ENCODE peak calls at places on chromosomes 5 and 9, in ten cellular contexts. H is CD8-positive, alpha-beta T cell; K is IMR-90; W is SK-N-SH; O is heart right ventricle; F is HCT116; E is uterus; J is OCI-LY7; R is cardiac muscle cell; M is H1. P is an unnamed sample. For H3K4me1, the result is how much of the 10 kb centered on the place peaks cover.

GRCh38 chr5:1548702-1549523 is 25.2 kb upstream of the LPCAT1 start:
- DNase-seq in M (no peak), F (no peak), O (no peak), H (no peak), E (no peak), R (no peak), W (no peak), J (no peak), K (no peak), P (no peak)

GRCh38 chr5:43917925-43918324 is 314.9 kb downstream of the NNT start:
- DNase-seq in K (no peak), O (no peak), F (no peak), W (no peak), E (no peak), H (no peak), J (no peak), M (no peak), R (no peak), P (no peak)

GRCh38 chr9:124133752-124134151 is 122.2 kb downstream of the LHX2 start:
- DNase-seq in M (no peak), E (no peak), O (peak), R (peak), F (no peak), H (no peak), W (no peak), J (peak), K (peak), P (no peak)

GRCh38 chr9:134059661-134060395 is 8.0 kb downstream of the BRD3 start:
- DNase-seq in J (peak), R (no peak), H (no peak), E (no peak), M (no peak), O (no peak), W (peak), K (no peak), F (no peak), P (no peak)

GRCh38 chr9:36023260-36024048 is 13.3 kb upstream of the RECK start:
- DNase-seq in O (peak), W (peak), R (peak), H (peak), E (peak), M (no peak), K (peak), J (peak), F (peak), P (no peak)

GRCh38 chr5:1757511-1757910 is 42.1 kb downstream of the MRPL36 start:
- DNase-seq in O (no peak), M (no peak), J (no peak), F (no peak), K (no peak), E (no peak), H (no peak), R (no peak), W (no peak), P (no peak)

GRCh38 chr9:127973169-127974001 is 7.4 kb downstream of the EEIG1 start:
- DNase-seq in R (no peak), W (peak), E (no peak), F (no peak), O (peak), J (no peak), H (no peak), M (no peak), K (no peak), P (no peak)

GRCh38 chr9:105828596-105829213 is 134.4 kb downstream of the TMEM38B start:
- DNase-seq in E (no peak), J (no peak), F (no peak), W (no peak), O (no peak), M (no peak), K (no peak), R (no peak), H (no peak), P (peak)

GRCh38 chr5:179343902-179344300 is 1.4 kb downstream of the ADAMTS2 start:
- DNase-seq in R (peak), H (no peak), M (peak), J (no peak), E (no peak), F (no peak), O (no peak), W (peak), K (peak), P (no peak)

GRCh38 chr5:55509768-55510522 is 24.8 kb downstream of the PLPP1 start:
- DNase-seq in J (no peak), H (no peak), F (no peak), O (no peak), K (peak), W (no peak), M (no peak), E (no peak), R (no peak), P (no peak)

GRCh38 chr9:1871486-1872181 is 143.5 kb upstream of the SMARCA2 start:
- DNase-seq in K (no peak), F (no peak), M (peak), W (no peak), H (no peak), E (no peak), R (peak), O (no peak), J (no peak), P (no peak)

GRCh38 chr9:38424918-38425317 is 664 bp upstream of the IGFBPL1 start:
- DNase-seq in K (no peak), H (no peak), F (no peak), M (no peak), J (no peak), R (no peak), O (no peak), W (no peak), E (no peak), P (no peak)

GRCh38 chr9:16521868-16522381 is 348.5 kb downstream of the BNC2 start:
- DNase-seq in W (peak), J (no peak), E (peak), R (no peak), O (peak), H (no peak), F (no peak), M (no peak), K (peak), P (peak)

GRCh38 chr9:124453586-124454191 is 3.4 kb downstream of the ADGRD2 start:
- DNase-seq in O (no peak), H (no peak), E (no peak), R (peak), M (no peak), F (peak), K (no peak), J (no peak), W (no peak), P (no peak)

GRCh38 chr5:74378464-74378863 is 262.1 kb downstream of the ENC1 start:
- DNase-seq in E (no peak), F (no peak), H (no peak), R (no peak), W (no peak), M (no peak), O (no peak), K (peak), J (no peak), P (peak)

GRCh38 chr9:90033030-90033650 is 428.3 kb downstream of the GADD45G start:
- DNase-seq in J (no peak), R (no peak), O (no peak), M (no peak), K (no peak), H (no peak), F (no peak), W (no peak), E (no peak), P (no peak)

GRCh38 chr5:167699434-167699833 is 592.0 kb upstream of the WWC1 start:
- DNase-seq in H (no peak), K (peak), R (peak), F (peak), J (no peak), M (peak), O (no peak), E (no peak), W (no peak), P (peak)

GRCh38 chr5:175059687-175060194 is 335.4 kb downstream of the MSX2 start:
- DNase-seq in W (peak), R (peak), M (peak), K (peak), H (no peak), O (peak), J (no peak), E (no peak), F (peak), P (no peak)

GRCh38 chr5:178589180-178590140 is 733 bp downstream of the COL23A1 start:
- DNase-seq in O (no peak), H (no peak), K (peak), E (no peak), R (peak), F (no peak), J (no peak), M (no peak), W (peak), P (no peak)

GRCh38 chr9:82271099-82271498 is 282.5 kb downstream of the SPATA31D1 start:
- DNase-seq in W (no peak), H (no peak), R (no peak), J (no peak), E (no peak), M (no peak), F (no peak), O (no peak), K (peak), P (peak)

GRCh38 chr5:109961755-109962154 is 272.0 kb downstream of the MAN2A1 start:
- DNase-seq in O (no peak), F (no peak), H (no peak), W (no peak), M (no peak), K (no peak), R (no peak), E (no peak), J (no peak), P (no peak)

GRCh38 chr9:111178361-111179043 is 140.2 kb upstream of the LPAR1 start:
- DNase-seq in K (peak), R (no peak), J (no peak), W (no peak), H (no peak), O (no peak), E (no peak), M (no peak), F (no peak), P (no peak)

GRCh38 chr5:100860407-100860806 is 42.7 kb downstream of the ST8SIA4 start:
- DNase-seq in E (no peak), O (no peak), K (no peak), R (no peak), W (no peak), H (no peak), F (no peak), M (no peak), J (no peak), P (no peak)

GRCh38 chr5:157865844-157866243 is 6.9 kb upstream of the CLINT1 start:
- DNase-seq in F (no peak), R (no peak), K (peak), O (no peak), W (no peak), J (no peak), M (no peak), E (no peak), H (no peak), P (peak)

GRCh38 chr9:108544866-108545265 is 310.9 kb downstream of the ACTL7B start:
- DNase-seq in R (no peak), E (no peak), J (no peak), O (no peak), W (no peak), F (no peak), H (no peak), K (no peak), M (no peak), P (no peak)

GRCh38 chr9:129412814-129413536 is 207.9 kb downstream of the C9orf50 start:
- DNase-seq in F (no peak), E (peak), J (no peak), H (peak), R (peak), K (peak), O (peak), M (no peak), W (peak), P (no peak)
- TF ChIP-seq CTCF in F (no peak), E (peak), J (no peak), H (no peak), R (no peak), K (no peak), O (no peak), M (no peak), W (no peak), P (no peak)

GRCh38 chr5:165119175-165119574 is 1613.8 kb downstream of the MAT2B start:
- DNase-seq in O (no peak), K (no peak), F (no peak), E (no peak), H (no peak), W (no peak), R (no peak), M (no peak), J (no peak), P (no peak)
- H3K27ac ChIP-seq in O (no peak), K (no peak), F (no peak), E (no peak), H (no peak), W (no peak), R (no peak), M (no peak), J (no peak), P (no peak)

GRCh38 chr9:14317667-14318255 is 3.8 kb upstream of the NFIB start:
- DNase-seq in W (no peak), M (no peak), J (peak), H (no peak), K (no peak), O (no peak), F (no peak), E (no peak), R (no peak), P (no peak)
- H3K4me1 ChIP-seq in W (under half), M (under half), J (half or more), H (under half), K (under half), O (under half), F (under half), E (under half), R (under half), P (under half)

GRCh38 chr5:177513500-177513899 is 3.3 kb downstream of the DDX41 start:
- DNase-seq in W (no peak), R (no peak), O (no peak), H (no peak), E (no peak), M (no peak), J (no peak), F (no peak), K (no peak), P (no peak)

GRCh38 chr5:177515580-177515979 is 1.2 kb downstream of the DDX41 start:
- DNase-seq in J (no peak), H (no peak), O (no peak), F (no peak), M (no peak), R (no peak), E (no peak), K (no peak), W (no peak), P (no peak)

GRCh38 chr5:177514541-177514940 is 2.2 kb downstream of the DDX41 start:
- DNase-seq in M (no peak), E (no peak), J (no peak), O (no peak), K (no peak), H (no peak), W (no peak), R (no peak), F (no peak), P (no peak)

GRCh38 chr5:177519463-177520235 is 2.9 kb upstream of the DDX41 start:
- DNase-seq in R (no peak), H (no peak), E (no peak), K (no peak), J (no peak), O (no peak), F (no peak), W (no peak), M (no peak), P (no peak)

GRCh38 chr5:177516601-177517568 is at the start of gene DDX41:
- DNase-seq in E (peak), M (peak), J (peak), K (peak), F (peak), R (peak), H (peak), O (peak), W (peak), P (peak)
- TF ChIP-seq CTCF in E (peak), M (no peak), J (peak), K (no peak), F (no peak), R (no peak), H (no peak), O (peak), W (peak), P (peak)

GRCh38 chr9:79936336-79936735 is 364.6 kb downstream of the TLE4 start:
- DNase-seq in F (no peak), H (no peak), R (no peak), E (no peak), O (no peak), K (no peak), W (no peak), J (no peak), M (no peak), P (no peak)

GRCh38 chr9:79944991-79945390 is 373.2 kb downstream of the TLE4 start:
- DNase-seq in E (no peak), H (no peak), O (no peak), M (no peak), K (no peak), F (no peak), W (no peak), R (no peak), J (no peak), P (no peak)

GRCh38 chr9:79939819-79940218 is 368.1 kb downstream of the TLE4 start:
- DNase-seq in O (no peak), J (no peak), M (no peak), H (no peak), K (no peak), E (no peak), F (no peak), R (no peak), W (peak), P (no peak)

GRCh38 chr9:79945495-79945894 is 373.7 kb downstream of the TLE4 start:
- DNase-seq in J (no peak), W (no peak), K (no peak), E (no peak), F (no peak), H (no peak), M (no peak), O (no peak), R (no peak), P (no peak)

DNA sequence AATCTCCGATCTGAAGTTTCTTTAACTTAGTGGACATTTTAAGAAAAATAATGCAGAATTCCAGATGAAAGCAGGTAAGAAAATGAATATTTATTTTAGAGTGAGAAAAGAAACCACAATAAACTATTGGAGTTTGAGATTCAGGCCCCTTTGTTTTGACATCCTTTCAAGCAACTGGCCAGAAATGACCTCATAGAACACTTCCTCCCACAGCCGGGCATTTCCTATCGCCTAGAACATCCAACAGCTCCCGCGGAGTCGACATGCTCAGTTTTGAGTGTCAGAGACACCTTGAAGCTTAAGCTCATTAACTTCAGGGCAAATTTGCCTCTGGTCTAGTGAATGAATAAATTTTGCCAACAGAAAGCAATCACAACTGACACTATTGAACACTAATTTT is 369.2 kb downstream of the TLE4 start:
- DNase-seq in M (no peak), J (no peak), F (no peak), E (peak), O (peak), W (no peak), H (no peak), K (no peak), R (no peak), P (no peak)
- H3K27ac ChIP-seq in M (no peak), J (no peak), F (no peak), E (no peak), O (no peak), W (no peak), H (no peak), K (no peak), R (no peak), P (no peak)

GRCh38 chr9:73714294-73714693 is 562.6 kb downstream of the ANXA1 start:
- DNase-seq in M (no peak), E (no peak), H (no peak), J (no peak), R (no peak), F (no peak), O (no peak), K (no peak), W (no peak), P (peak)

GRCh38 chr9:73715591-73715990 is 563.9 kb downstream of the ANXA1 start:
- DNase-seq in F (no peak), H (no peak), M (no peak), K (no peak), E (no peak), W (no peak), R (no peak), O (no peak), J (no peak), P (no peak)

GRCh38 chr9:73720601-73721000 is 568.9 kb downstream of the ANXA1 start:
- DNase-seq in O (no peak), K (no peak), F (no peak), W (no peak), E (no peak), R (no peak), H (no peak), M (no peak), J (no peak), P (no peak)

GRCh38 chr9:73719660-73720059 is 568.0 kb downstream of the ANXA1 start:
- DNase-seq in O (no peak), R (no peak), J (no peak), W (no peak), H (no peak), E (no peak), M (no peak), F (no peak), K (no peak), P (peak)
- H3K4me1 ChIP-seq in O (under half), R (under half), J (under half), W (under half), H (under half), E (under half), M (under half), F (under half), K (under half), P (under half)

GRCh38 chr5:140801494-140801841 is 611 bp downstream of the PCDHA3 start:
- DNase-seq in W (no peak), M (no peak), R (no peak), F (no peak), H (no peak), E (no peak), O (no peak), J (no peak), K (no peak), P (no peak)

GRCh38 chr5:140802781-140803271 is 2.0 kb downstream of the PCDHA3 start:
- DNase-seq in H (no peak), R (no peak), J (no peak), F (no peak), K (no peak), M (no peak), E (no peak), O (no peak), W (no peak), P (no peak)

GRCh38 chr5:140808889-140809291 is 2.0 kb downstream of the PCDHA4 start:
- DNase-seq in F (no peak), K (no peak), R (no peak), J (no peak), M (no peak), O (no peak), W (no peak), H (no peak), E (no peak), P (no peak)

DNA sequence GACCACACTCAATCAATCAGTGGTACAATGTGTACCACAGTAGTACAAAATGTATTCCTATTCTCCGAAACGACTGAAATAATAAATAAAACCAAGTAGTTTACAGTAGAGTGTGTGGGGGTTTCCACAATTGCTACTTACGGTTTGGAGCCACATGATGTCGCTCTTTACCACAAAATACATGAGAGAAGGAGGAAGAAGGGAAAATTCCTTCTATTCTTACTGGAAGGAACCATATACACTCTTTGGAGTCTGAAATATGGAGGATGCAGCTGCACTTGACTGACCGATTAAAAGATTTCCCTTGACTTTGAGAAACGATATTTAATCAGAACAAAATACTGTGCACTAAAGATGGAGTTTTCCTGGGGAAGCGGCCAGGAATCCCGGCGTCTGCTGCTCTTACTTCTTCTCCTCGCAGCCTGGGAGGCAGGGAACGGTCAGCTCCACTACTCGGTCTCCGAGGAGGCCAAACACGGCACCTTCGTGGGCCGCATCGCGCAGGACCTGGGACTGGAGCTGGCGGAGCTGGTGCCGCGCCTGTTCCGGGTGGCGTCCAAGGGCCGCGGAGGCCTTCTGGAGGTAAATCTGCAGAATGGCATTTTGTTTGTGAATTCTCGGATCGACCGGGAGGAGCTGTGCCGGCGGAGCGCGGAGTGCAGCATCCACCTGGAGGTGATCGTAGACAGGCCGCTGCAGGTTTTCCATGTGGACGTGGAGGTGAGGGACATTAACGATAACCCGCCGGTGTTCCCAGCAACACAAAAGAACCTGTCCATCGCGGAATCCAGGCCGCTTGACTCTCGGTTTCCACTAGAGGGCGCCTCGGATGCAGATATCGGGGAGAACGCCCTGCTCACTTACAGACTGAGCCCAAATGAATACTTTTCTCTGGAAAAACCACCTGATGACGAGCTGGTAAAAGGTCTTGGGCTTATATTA is at the start of gene PCDHA4:
- DNase-seq in F (no peak), R (peak), O (no peak), H (no peak), W (peak), E (peak), M (no peak), K (no peak), J (no peak), P (no peak)
- TF ChIP-seq CTCF in F (peak), R (peak), O (peak), H (no peak), W (peak), E (peak), M (peak), K (no peak), J (peak), P (peak)